ENCODE peak calls at places on chromosomes 1 and 21, in six cellular contexts. X, W, V, S, Z and F are unnamed samples.

GRCh38 chr1:6260961-6261614 is at the start of gene GPR153:
- DNase-seq in Z (no peak), V (no peak), W (peak), X (peak), S (no peak), F (peak)

GRCh38 chr1:157992031-157992568 is 1.3 kb upstream of the KIRREL1 start:
- DNase-seq in S (no peak), V (no peak), W (peak), Z (peak), X (peak), F (peak)

GRCh38 chr1:113201560-113201959 is 128.6 kb downstream of the LRIG2 start:
- DNase-seq in V (no peak), X (no peak), S (no peak), Z (no peak), W (no peak), F (no peak)

GRCh38 chr1:243798726-243799125 is 51.3 kb downstream of the AKT3 start:
- DNase-seq in V (no peak), Z (no peak), S (peak), W (no peak), X (no peak), F (peak)

GRCh38 chr1:169741666-169742394 is 8.0 kb upstream of the SELE start:
- DNase-seq in S (no peak), V (no peak), Z (no peak), W (no peak), X (no peak), F (no peak)

GRCh38 chr1:29282924-29283803 is 46.8 kb downstream of the PTPRU start:
- DNase-seq in X (peak), V (no peak), Z (peak), W (no peak), S (no peak), F (peak)

GRCh38 chr21:34574984-34575529 is 39.9 kb downstream of the RCAN1 start:
- DNase-seq in X (no peak), S (no peak), V (no peak), Z (no peak), W (no peak), F (no peak)

GRCh38 chr21:26790289-26790688 is 54.9 kb downstream of the ADAMTS1 start:
- DNase-seq in V (no peak), Z (no peak), X (no peak), S (no peak), W (no peak), F (no peak)

GRCh38 chr1:169235568-169235967 is 129.1 kb downstream of the ATP1B1 start:
- DNase-seq in W (no peak), Z (no peak), V (no peak), S (no peak), X (no peak), F (no peak)

GRCh38 chr1:35857830-35858229 is 25.2 kb upstream of the AGO1 start:
- DNase-seq in V (no peak), X (no peak), S (no peak), Z (no peak), W (no peak), F (peak)

GRCh38 chr1:174218983-174219382 is 59.7 kb downstream of the RABGAP1L start:
- DNase-seq in Z (no peak), X (no peak), W (no peak), S (no peak), V (no peak), F (no peak)

GRCh38 chr1:100631015-100631521 is 88.5 kb upstream of the VCAM1 start:
- DNase-seq in X (no peak), V (no peak), Z (no peak), S (no peak), W (no peak), F (no peak)

GRCh38 chr21:42518626-42519025 is 5.0 kb downstream of the SLC37A1 start:
- DNase-seq in Z (no peak), V (no peak), S (no peak), X (no peak), W (no peak), F (no peak)

GRCh38 chr1:77292551-77292950 is 10.7 kb downstream of the AK5 start:
- DNase-seq in W (no peak), V (no peak), X (no peak), S (no peak), Z (no peak), F (no peak)

GRCh38 chr1:173415490-173415889 is 61.6 kb upstream of the PRDX6 start:
- DNase-seq in Z (no peak), S (no peak), W (no peak), V (no peak), X (no peak), F (no peak)

GRCh38 chr1:214476958-214477870 is 74.2 kb downstream of the PTPN14 start:
- DNase-seq in X (no peak), S (peak), V (no peak), Z (no peak), W (no peak), F (peak)

GRCh38 chr1:155979525-155980343 is 1.4 kb upstream of the ARHGEF2 start:
- DNase-seq in Z (no peak), X (no peak), V (no peak), S (no peak), W (no peak), F (peak)

GRCh38 chr1:10530756-10531155 is 56.0 kb downstream of the PEX14 start:
- DNase-seq in W (no peak), X (no peak), S (no peak), V (no peak), Z (no peak), F (peak)

GRCh38 chr1:110305875-110306420 is 33.2 kb upstream of the RBM15 start:
- DNase-seq in Z (no peak), V (no peak), W (no peak), S (no peak), X (no peak), F (no peak)

GRCh38 chr21:28903448-28903847 is 89.2 kb downstream of the LTN1 start:
- DNase-seq in S (no peak), W (no peak), X (no peak), V (no peak), Z (no peak), F (no peak)

GRCh38 chr1:225426395-225427248 is 1.2 kb downstream of the LBR start:
- DNase-seq in Z (peak), W (no peak), X (no peak), S (no peak), V (no peak), F (peak)

GRCh38 chr1:228043281-228043845 is 36.6 kb downstream of the WNT3A start:
- DNase-seq in Z (no peak), W (no peak), V (no peak), X (peak), S (no peak), F (no peak)

GRCh38 chr1:40270152-40270834 is 12.3 kb downstream of the ZMPSTE24 start:
- DNase-seq in Z (no peak), X (no peak), W (no peak), V (no peak), S (no peak), F (peak)

GRCh38 chr1:23896491-23896890 is 16.7 kb downstream of the CNR2 start:
- DNase-seq in S (no peak), V (no peak), W (no peak), X (no peak), Z (no peak), F (no peak)

GRCh38 chr1:14599173-14599754 is 779 bp downstream of the KAZN start:
- DNase-seq in X (no peak), S (no peak), W (no peak), Z (peak), V (no peak), F (no peak)

GRCh38 chr21:42591170-42591869 is 62.1 kb upstream of the PDE9A start:
- DNase-seq in S (no peak), W (no peak), V (no peak), Z (no peak), X (no peak), F (no peak)

GRCh38 chr1:246565751-246566127 is 322 bp downstream of the TFB2M start:
- DNase-seq in S (no peak), W (no peak), Z (no peak), V (no peak), X (no peak), F (no peak)

GRCh38 chr1:161082996-161083742 is 6.2 kb downstream of the NECTIN4 start:
- DNase-seq in Z (no peak), X (peak), S (peak), W (no peak), V (no peak), F (peak)

GRCh38 chr1:112818990-112819689 is 104.0 kb upstream of the PPM1J start:
- DNase-seq in S (no peak), Z (no peak), V (no peak), X (no peak), W (no peak), F (peak)

GRCh38 chr1:164765557-164765956 is 206.6 kb downstream of the PBX1 start:
- DNase-seq in X (no peak), S (no peak), W (no peak), V (no peak), Z (no peak), F (no peak)

GRCh38 chr1:234702342-234703000 is 92.5 kb upstream of the IRF2BP2 start:
- DNase-seq in Z (no peak), S (no peak), X (no peak), V (no peak), W (no peak), F (no peak)

GRCh38 chr1:199512037-199512710 is 515.3 kb upstream of the NR5A2 start:
- DNase-seq in S (no peak), Z (no peak), X (no peak), W (no peak), V (no peak), F (no peak)

GRCh38 chr1:214380986-214381695 is 100.2 kb downstream of the SMYD2 start:
- DNase-seq in S (no peak), W (no peak), Z (no peak), X (no peak), V (no peak), F (no peak)

GRCh38 chr1:90781429-90782020 is 64.4 kb upstream of the BARHL2 start:
- DNase-seq in W (no peak), Z (no peak), S (no peak), V (no peak), X (no peak), F (no peak)

GRCh38 chr1:19799233-19799876 is 361 bp downstream of the TMCO4 start:
- DNase-seq in S (no peak), V (peak), W (peak), X (peak), Z (peak), F (peak)

GRCh38 chr1:25550155-25550506 is 6.7 kb downstream of the LDLRAP1 start:
- DNase-seq in V (no peak), S (no peak), Z (no peak), X (no peak), W (no peak), F (peak)

GRCh38 chr21:28069446-28069845 is 923.2 kb downstream of the LTN1 start:
- DNase-seq in Z (no peak), V (no peak), X (no peak), W (no peak), S (no peak), F (peak)

GRCh38 chr1:34984435-34985062 is 598 bp downstream of the TMEM35B start:
- DNase-seq in S (no peak), Z (no peak), W (peak), V (no peak), X (no peak), F (peak)

GRCh38 chr1:221439734-221440436 is 302.0 kb downstream of the DUSP10 start:
- DNase-seq in X (no peak), W (peak), Z (no peak), V (no peak), S (peak), F (no peak)